ENCODE peak calls at places on chromosome 16, in five cellular contexts. O, S, Q, K and F are unnamed samples.

GRCh38 chr16:10314811-10315210 is 71.0 kb upstream of the ATF7IP2 start:
- DNase-seq in O (no peak), Q (no peak), K (no peak), S (no peak), F (peak; percentile 40)

GRCh38 chr16:88685156-88686061 is 898 bp downstream of the SNAI3 start:
- DNase-seq in Q (peak; percentile 70), O (no peak), S (no peak), K (no peak), F (peak; percentile 59)

GRCh38 chr16:28834873-28835863 is 11.0 kb downstream of the TUFM start:
- DNase-seq in O (no peak), K (no peak), S (no peak), Q (no peak), F (no peak)

GRCh38 chr16:5776876-5777275 is 679.3 kb upstream of the EEF2KMT start:
- DNase-seq in S (no peak), Q (no peak), K (no peak), O (no peak), F (no peak)

GRCh38 chr16:66841366-66841765 is 2.8 kb upstream of the CA7 start:
- DNase-seq in S (no peak), Q (no peak), K (no peak), O (no peak), F (no peak)

GRCh38 chr16:8552487-8553221 is 37.7 kb downstream of the TMEM114 start:
- DNase-seq in Q (no peak), O (no peak), S (no peak), K (no peak), F (no peak)

GRCh38 chr16:16945207-16945606 is 525.6 kb downstream of the XYLT1 start:
- DNase-seq in K (no peak), Q (no peak), O (no peak), S (no peak), F (no peak)

GRCh38 chr16:24036614-24037013 is 200.8 kb downstream of the PRKCB start:
- DNase-seq in S (peak; percentile 74), K (peak; percentile 54), Q (peak; percentile 6), O (no peak), F (peak; percentile 34)

GRCh38 chr16:47079883-47080282 is 63.9 kb downstream of the NETO2 start:
- DNase-seq in K (no peak), S (no peak), O (no peak), Q (no peak), F (no peak)